ENCODE peak calls at places on chromosomes 7 and 10, in ten cellular contexts. One of them, this sample, is unnamed. For H3K36me3 and H3K27me3, the result is how much of the 10 kb centered on the place peaks cover.

GRCh38 chr10:71281646-71282322 is 37.3 kb upstream of the SLC29A3 start:
- DNase-seq in H7: no peak
- DNase-seq in tibial artery: no peak
- DNase-seq in naive thymus-derived CD4-positive, alpha-beta T cell: no peak
- DNase-seq in right atrium auricular region: no peak
- DNase-seq in Panc1: no peak
- DNase-seq in lower lobe of right lung: no peak
- DNase-seq in CD8-positive, alpha-beta T cell: no peak
- DNase-seq in neural progenitor cell: no peak
- DNase-seq in heart right ventricle: no peak
- DNase-seq in this sample: no peak

GRCh38 chr10:50260791-50261281 is 9.5 kb upstream of the ASAH2 start:
- DNase-seq in lower lobe of right lung: no peak
- DNase-seq in naive thymus-derived CD4-positive, alpha-beta T cell: no peak
- DNase-seq in right atrium auricular region: no peak
- DNase-seq in tibial artery: no peak
- DNase-seq in H7: no peak
- DNase-seq in heart right ventricle: no peak
- DNase-seq in neural progenitor cell: no peak
- DNase-seq in CD8-positive, alpha-beta T cell: no peak
- DNase-seq in Panc1: no peak
- DNase-seq in this sample: no peak

GRCh38 chr7:7505936-7506335 is 29.7 kb downstream of the COL28A1 start:
- DNase-seq in CD8-positive, alpha-beta T cell: no peak
- DNase-seq in lower lobe of right lung: no peak
- DNase-seq in H7: no peak
- DNase-seq in neural progenitor cell: no peak
- DNase-seq in naive thymus-derived CD4-positive, alpha-beta T cell: no peak
- DNase-seq in heart right ventricle: no peak
- DNase-seq in Panc1: no peak
- DNase-seq in tibial artery: no peak
- DNase-seq in right atrium auricular region: no peak
- DNase-seq in this sample: no peak

GRCh38 chr10:97499561-97500296 is 1.0 kb downstream of the UBTD1 start:
- DNase-seq in lower lobe of right lung: peak
- DNase-seq in neural progenitor cell: peak
- DNase-seq in heart right ventricle: peak
- DNase-seq in naive thymus-derived CD4-positive, alpha-beta T cell: peak
- DNase-seq in H7: no peak
- DNase-seq in right atrium auricular region: peak
- DNase-seq in CD8-positive, alpha-beta T cell: no peak
- DNase-seq in Panc1: no peak
- DNase-seq in tibial artery: peak
- DNase-seq in this sample: peak

GRCh38 chr7:131007439-131008330 is 273.7 kb upstream of the KLF14 start:
- DNase-seq in heart right ventricle: no peak
- DNase-seq in right atrium auricular region: peak
- DNase-seq in CD8-positive, alpha-beta T cell: peak
- DNase-seq in naive thymus-derived CD4-positive, alpha-beta T cell: peak
- DNase-seq in neural progenitor cell: peak
- DNase-seq in tibial artery: peak
- DNase-seq in lower lobe of right lung: peak
- DNase-seq in Panc1: peak
- DNase-seq in H7: peak
- DNase-seq in this sample: peak

GRCh38 chr10:132248455-132249231 is 59.1 kb downstream of the STK32C start:
- DNase-seq in tibial artery: no peak
- DNase-seq in heart right ventricle: peak
- DNase-seq in CD8-positive, alpha-beta T cell: peak
- DNase-seq in lower lobe of right lung: no peak
- DNase-seq in naive thymus-derived CD4-positive, alpha-beta T cell: peak
- DNase-seq in right atrium auricular region: no peak
- DNase-seq in Panc1: no peak
- DNase-seq in neural progenitor cell: peak
- DNase-seq in H7: peak
- DNase-seq in this sample: peak

GRCh38 chr10:78383378-78383777 is 349.7 kb downstream of the RPS24 start:
- DNase-seq in naive thymus-derived CD4-positive, alpha-beta T cell: no peak
- DNase-seq in H7: no peak
- DNase-seq in lower lobe of right lung: no peak
- DNase-seq in neural progenitor cell: no peak
- DNase-seq in heart right ventricle: no peak
- DNase-seq in right atrium auricular region: no peak
- DNase-seq in Panc1: no peak
- DNase-seq in CD8-positive, alpha-beta T cell: no peak
- DNase-seq in tibial artery: no peak
- DNase-seq in this sample: no peak

GRCh38 chr10:89275383-89275782 is 23.8 kb upstream of the LIPA start:
- DNase-seq in right atrium auricular region: no peak
- DNase-seq in heart right ventricle: no peak
- DNase-seq in naive thymus-derived CD4-positive, alpha-beta T cell: no peak
- DNase-seq in neural progenitor cell: no peak
- DNase-seq in H7: no peak
- DNase-seq in Panc1: no peak
- DNase-seq in CD8-positive, alpha-beta T cell: no peak
- DNase-seq in tibial artery: peak
- DNase-seq in lower lobe of right lung: peak
- DNase-seq in this sample: no peak

GRCh38 chr7:91784469-91784868 is 96.0 kb downstream of the MTERF1 start:
- DNase-seq in H7: no peak
- DNase-seq in Panc1: no peak
- DNase-seq in tibial artery: no peak
- DNase-seq in CD8-positive, alpha-beta T cell: no peak
- DNase-seq in neural progenitor cell: no peak
- DNase-seq in right atrium auricular region: no peak
- DNase-seq in naive thymus-derived CD4-positive, alpha-beta T cell: no peak
- DNase-seq in lower lobe of right lung: no peak
- DNase-seq in heart right ventricle: no peak
- DNase-seq in this sample: peak

GRCh38 chr10:93452143-93452542 is 30.0 kb downstream of the MYOF start:
- DNase-seq in tibial artery: no peak
- DNase-seq in heart right ventricle: no peak
- DNase-seq in right atrium auricular region: no peak
- DNase-seq in naive thymus-derived CD4-positive, alpha-beta T cell: no peak
- DNase-seq in Panc1: no peak
- DNase-seq in neural progenitor cell: no peak
- DNase-seq in H7: no peak
- DNase-seq in CD8-positive, alpha-beta T cell: no peak
- DNase-seq in lower lobe of right lung: no peak
- DNase-seq in this sample: no peak
- H3K36me3 ChIP-seq in tibial artery: under half
- H3K36me3 ChIP-seq in heart right ventricle: under half
- H3K36me3 ChIP-seq in right atrium auricular region: under half
- H3K36me3 ChIP-seq in naive thymus-derived CD4-positive, alpha-beta T cell: under half
- H3K36me3 ChIP-seq in Panc1: under half
- H3K36me3 ChIP-seq in neural progenitor cell: under half
- H3K36me3 ChIP-seq in H7: under half
- H3K36me3 ChIP-seq in CD8-positive, alpha-beta T cell: under half
- H3K36me3 ChIP-seq in lower lobe of right lung: half or more
- H3K36me3 ChIP-seq in this sample: under half

GRCh38 chr10:93852721-93853120 is 41.1 kb upstream of the SLC35G1 start:
- DNase-seq in lower lobe of right lung: no peak
- DNase-seq in right atrium auricular region: no peak
- DNase-seq in Panc1: no peak
- DNase-seq in neural progenitor cell: no peak
- DNase-seq in tibial artery: no peak
- DNase-seq in H7: no peak
- DNase-seq in naive thymus-derived CD4-positive, alpha-beta T cell: no peak
- DNase-seq in heart right ventricle: no peak
- DNase-seq in CD8-positive, alpha-beta T cell: no peak
- DNase-seq in this sample: no peak
- H3K4me3 ChIP-seq in lower lobe of right lung: no peak
- H3K4me3 ChIP-seq in right atrium auricular region: no peak
- H3K4me3 ChIP-seq in Panc1: no peak
- H3K4me3 ChIP-seq in neural progenitor cell: no peak
- H3K4me3 ChIP-seq in tibial artery: no peak
- H3K4me3 ChIP-seq in H7: no peak
- H3K4me3 ChIP-seq in naive thymus-derived CD4-positive, alpha-beta T cell: no peak
- H3K4me3 ChIP-seq in heart right ventricle: no peak
- H3K4me3 ChIP-seq in CD8-positive, alpha-beta T cell: no peak
- H3K4me3 ChIP-seq in this sample: no peak

GRCh38 chr7:157019718-157020451 is 9.4 kb upstream of the MNX1 start:
- DNase-seq in heart right ventricle: no peak
- DNase-seq in naive thymus-derived CD4-positive, alpha-beta T cell: no peak
- DNase-seq in right atrium auricular region: no peak
- DNase-seq in H7: peak
- DNase-seq in CD8-positive, alpha-beta T cell: no peak
- DNase-seq in Panc1: no peak
- DNase-seq in tibial artery: no peak
- DNase-seq in neural progenitor cell: peak
- DNase-seq in lower lobe of right lung: no peak
- DNase-seq in this sample: no peak

GRCh38 chr7:157021893-157022680 is 11.6 kb upstream of the MNX1 start:
- DNase-seq in tibial artery: no peak
- DNase-seq in H7: peak
- DNase-seq in Panc1: no peak
- DNase-seq in neural progenitor cell: peak
- DNase-seq in CD8-positive, alpha-beta T cell: no peak
- DNase-seq in right atrium auricular region: no peak
- DNase-seq in heart right ventricle: no peak
- DNase-seq in lower lobe of right lung: no peak
- DNase-seq in naive thymus-derived CD4-positive, alpha-beta T cell: no peak
- DNase-seq in this sample: no peak

GRCh38 chr7:157021071-157021891 is 10.8 kb upstream of the MNX1 start:
- DNase-seq in Panc1: no peak
- DNase-seq in right atrium auricular region: no peak
- DNase-seq in CD8-positive, alpha-beta T cell: no peak
- DNase-seq in naive thymus-derived CD4-positive, alpha-beta T cell: no peak
- DNase-seq in H7: peak
- DNase-seq in heart right ventricle: no peak
- DNase-seq in tibial artery: no peak
- DNase-seq in neural progenitor cell: peak
- DNase-seq in lower lobe of right lung: no peak
- DNase-seq in this sample: no peak

GRCh38 chr7:157018997-157019591 is 8.6 kb upstream of the MNX1 start:
- DNase-seq in heart right ventricle: no peak
- DNase-seq in CD8-positive, alpha-beta T cell: no peak
- DNase-seq in lower lobe of right lung: no peak
- DNase-seq in right atrium auricular region: no peak
- DNase-seq in neural progenitor cell: peak
- DNase-seq in naive thymus-derived CD4-positive, alpha-beta T cell: no peak
- DNase-seq in H7: peak
- DNase-seq in tibial artery: no peak
- DNase-seq in Panc1: no peak
- DNase-seq in this sample: no peak

GRCh38 chr7:157020514-157021070 is 10.1 kb upstream of the MNX1 start:
- DNase-seq in H7: peak
- DNase-seq in Panc1: no peak
- DNase-seq in neural progenitor cell: peak
- DNase-seq in tibial artery: no peak
- DNase-seq in heart right ventricle: no peak
- DNase-seq in naive thymus-derived CD4-positive, alpha-beta T cell: no peak
- DNase-seq in right atrium auricular region: no peak
- DNase-seq in CD8-positive, alpha-beta T cell: no peak
- DNase-seq in lower lobe of right lung: no peak
- DNase-seq in this sample: no peak
- H3K27me3 ChIP-seq in H7: half or more
- H3K27me3 ChIP-seq in Panc1: under half
- H3K27me3 ChIP-seq in neural progenitor cell: half or more
- H3K27me3 ChIP-seq in tibial artery: half or more
- H3K27me3 ChIP-seq in heart right ventricle: half or more
- H3K27me3 ChIP-seq in naive thymus-derived CD4-positive, alpha-beta T cell: under half
- H3K27me3 ChIP-seq in right atrium auricular region: half or more
- H3K27me3 ChIP-seq in CD8-positive, alpha-beta T cell: under half
- H3K27me3 ChIP-seq in lower lobe of right lung: half or more
- H3K27me3 ChIP-seq in this sample: under half

DNA sequence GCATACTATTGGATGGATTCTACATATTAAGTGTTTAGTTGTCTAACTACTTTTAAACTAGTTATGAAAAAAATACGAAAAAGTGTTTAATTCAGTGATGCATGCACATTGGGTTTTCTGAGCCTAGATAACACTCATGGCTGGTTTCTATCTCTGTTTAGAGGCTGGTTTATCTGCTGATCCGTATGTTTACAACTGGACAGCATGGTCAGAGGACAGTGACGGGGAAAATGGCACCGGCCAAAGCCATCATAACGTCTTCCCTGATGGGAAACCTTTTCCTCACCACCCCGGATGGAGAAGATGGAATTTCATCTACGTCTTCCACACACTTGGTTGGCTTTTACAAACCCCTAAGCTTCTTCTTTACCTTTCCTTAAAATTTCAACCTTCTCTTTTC is 10.2 kb downstream of the GPNMB start:
- DNase-seq in Panc1: no peak
- DNase-seq in heart right ventricle: no peak
- DNase-seq in lower lobe of right lung: no peak
- DNase-seq in H7: no peak
- DNase-seq in neural progenitor cell: no peak
- DNase-seq in tibial artery: no peak
- DNase-seq in right atrium auricular region: no peak
- DNase-seq in CD8-positive, alpha-beta T cell: no peak
- DNase-seq in naive thymus-derived CD4-positive, alpha-beta T cell: no peak
- DNase-seq in this sample: no peak
- H3K36me3 ChIP-seq in Panc1: under half
- H3K36me3 ChIP-seq in heart right ventricle: under half
- H3K36me3 ChIP-seq in lower lobe of right lung: under half
- H3K36me3 ChIP-seq in H7: under half
- H3K36me3 ChIP-seq in neural progenitor cell: under half
- H3K36me3 ChIP-seq in tibial artery: half or more
- H3K36me3 ChIP-seq in right atrium auricular region: under half
- H3K36me3 ChIP-seq in CD8-positive, alpha-beta T cell: under half
- H3K36me3 ChIP-seq in naive thymus-derived CD4-positive, alpha-beta T cell: under half
- H3K36me3 ChIP-seq in this sample: under half

This sample was measured in HAP-1.